ENCODE peak calls at places on chromosomes 12 and 14, in seven cellular contexts. H is left lung, G is AG04450, D is choroid plexus epithelial cell, A is heart right ventricle, Q is H9, K is GM10248. I is an unnamed sample.
A peak's percentile ranks its signal among the peaks of the same experiment; 100 is the strongest.

GRCh38 chr12:59973515-59973914 is 377.7 kb downstream of the SLC16A7 start:
- DNase-seq in H (no peak), G (no peak), D (peak; percentile 45), A (no peak), Q (no peak), K (no peak), I (no peak)

GRCh38 chr14:94612174-94612573 is at the start of gene SERPINA3:
- DNase-seq in H (no peak), G (no peak), D (peak; percentile 76), A (no peak), Q (no peak), K (no peak), I (no peak)

GRCh38 chr12:84740602-84741001 is 172.0 kb downstream of the SLC6A15 start:
- DNase-seq in H (no peak), G (no peak), D (no peak), A (no peak), Q (no peak), K (no peak), I (no peak)

GRCh38 chr12:98352218-98352811 is 163.1 kb upstream of the TMPO start:
- DNase-seq in H (no peak), G (peak; percentile 34), D (peak; percentile 89), A (no peak), Q (no peak), K (no peak), I (no peak)

GRCh38 chr14:64502476-64503183 is 1.0 kb downstream of the ZBTB25 start:
- DNase-seq in H (no peak), G (no peak), D (peak; percentile 39), A (no peak), Q (no peak), K (no peak), I (no peak)

GRCh38 chr14:28765907-28766504 is 581 bp upstream of the FOXG1 start:
- DNase-seq in H (no peak), G (no peak), D (no peak), A (no peak), Q (peak; percentile 71), K (no peak), I (no peak)

GRCh38 chr12:10567813-10568212 is 45.6 kb downstream of the MAGOHB start:
- DNase-seq in H (no peak), G (no peak), D (no peak), A (no peak), Q (no peak), K (no peak), I (no peak)

GRCh38 chr12:110281549-110282342 is 699 bp downstream of the ATP2A2 start:
- DNase-seq in H (peak; percentile 54), G (no peak), D (peak; percentile 53), A (peak; percentile 55), Q (peak; percentile 44), K (peak; percentile 72), I (no peak)

GRCh38 chr12:530871-531270 is 71.1 kb downstream of the B4GALNT3 start:
- DNase-seq in H (no peak), G (no peak), D (no peak), A (no peak), Q (no peak), K (no peak), I (no peak)

GRCh38 chr12:95304673-95305198 is 87.1 kb downstream of the VEZT start:
- DNase-seq in H (no peak), G (no peak), D (peak; percentile 54), A (no peak), Q (no peak), K (no peak), I (no peak)

GRCh38 chr14:61192970-61193369 is 88.2 kb downstream of the TMEM30B start:
- DNase-seq in H (no peak), G (no peak), D (no peak), A (no peak), Q (no peak), K (no peak), I (no peak)

GRCh38 chr14:86815341-86815740 is 1177.6 kb downstream of the GALC start:
- DNase-seq in H (no peak), G (no peak), D (no peak), A (no peak), Q (no peak), K (no peak), I (no peak)

GRCh38 chr12:6766651-6767300 is 613 bp downstream of the PTMS start:
- DNase-seq in H (peak; percentile 87), G (no peak), D (peak; percentile 68), A (peak; percentile 87), Q (peak; percentile 74), K (peak; percentile 77), I (no peak)

GRCh38 chr12:129871991-129872969 is 31.5 kb downstream of the TMEM132D start:
- DNase-seq in H (no peak), G (no peak), D (no peak), A (no peak), Q (peak; percentile 81), K (no peak), I (no peak)
- TF ChIP-seq CTCF in H (no peak), G (no peak), D (no peak), A (no peak), Q (no peak), K (no peak), I (no peak)

GRCh38 chr14:45610303-45610702 is 357.3 kb upstream of the MIS18BP1 start:
- DNase-seq in H (no peak), G (no peak), D (peak; percentile 39), A (no peak), Q (no peak), K (no peak), I (no peak)
- TF ChIP-seq CTCF in H (no peak), G (no peak), D (peak; percentile 46), A (no peak), Q (peak; percentile 43), K (no peak), I (peak; percentile 90)

GRCh38 chr12:92543359-92543758 is 159.4 kb upstream of the PLEKHG7 start:
- DNase-seq in H (no peak), G (no peak), D (peak; percentile 58), A (no peak), Q (no peak), K (no peak), I (no peak)

GRCh38 chr12:92538970-92539749 is 163.6 kb upstream of the PLEKHG7 start:
- DNase-seq in H (no peak), G (peak; percentile 37), D (peak; percentile 72), A (no peak), Q (no peak), K (peak; percentile 58), I (no peak)

GRCh38 chr12:92537235-92537960 is 165.4 kb upstream of the PLEKHG7 start:
- DNase-seq in H (no peak), G (no peak), D (no peak), A (no peak), Q (no peak), K (no peak), I (no peak)

GRCh38 chr12:92541024-92541423 is 161.8 kb upstream of the PLEKHG7 start:
- DNase-seq in H (no peak), G (no peak), D (no peak), A (no peak), Q (no peak), K (no peak), I (no peak)

DNA sequence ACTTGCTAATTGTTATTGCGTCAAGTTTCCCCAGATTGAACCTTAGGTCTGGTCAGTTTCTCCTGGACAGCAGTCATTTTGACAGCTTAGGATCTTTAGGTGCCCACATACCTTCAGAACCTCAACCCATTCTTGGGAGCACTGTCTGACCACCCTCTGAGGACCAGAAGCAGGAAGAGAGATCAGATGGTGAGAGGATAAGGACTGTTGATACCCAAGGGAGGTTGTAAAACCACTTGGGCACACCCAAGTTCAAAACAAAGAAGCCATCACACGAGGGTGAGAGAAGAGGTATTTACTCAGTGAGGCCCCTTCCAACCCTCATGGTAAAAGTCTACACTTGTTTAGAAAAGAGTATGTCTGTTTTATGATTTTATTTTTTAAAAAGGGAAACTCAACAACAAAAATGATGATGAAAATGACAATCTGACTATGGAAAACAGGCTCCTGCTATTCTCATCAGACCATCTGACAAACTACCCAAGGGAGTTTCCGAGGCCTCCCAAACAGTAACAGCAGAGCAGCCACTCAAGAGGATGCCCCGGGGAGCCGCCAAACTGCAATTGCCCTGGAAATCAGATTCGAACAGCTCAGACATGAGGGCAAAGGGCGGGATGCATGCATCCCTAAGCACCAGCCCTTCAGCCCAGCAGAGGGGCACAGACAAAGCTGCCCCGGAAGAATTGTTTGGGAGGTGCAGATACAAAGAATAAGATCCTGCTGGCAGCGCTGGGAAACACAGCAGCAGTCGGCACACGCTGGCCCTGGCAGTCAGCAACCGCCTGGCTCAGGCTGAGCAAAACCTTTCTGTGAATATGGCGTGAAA is 162.6 kb upstream of the PLEKHG7 start:
- DNase-seq in H (no peak), G (no peak), D (no peak), A (peak; percentile 42), Q (peak; percentile 41), K (no peak), I (no peak)
- TF ChIP-seq CTCF in H (no peak), G (no peak), D (no peak), A (no peak), Q (peak; percentile 23), K (no peak), I (peak; percentile 36)

GRCh38 chr14:53399057-53399456 is 245.9 kb upstream of the DDHD1 start:
- DNase-seq in H (no peak), G (no peak), D (peak; percentile 82), A (no peak), Q (peak; percentile 44), K (no peak), I (no peak)
- TF ChIP-seq CTCF in H (no peak), G (peak; percentile 32), D (peak; percentile 59), A (no peak), Q (peak; percentile 62), K (no peak), I (peak; percentile 68)

GRCh38 chr12:2229661-2230539 is 177.1 kb downstream of the CACNA1C start:
- DNase-seq in H (no peak), G (no peak), D (peak; percentile 35), A (no peak), Q (peak; percentile 89), K (no peak), I (no peak)
- TF ChIP-seq CTCF in H (no peak), G (no peak), D (peak; percentile 45), A (no peak), Q (peak; percentile 50), K (no peak), I (no peak)